ENCODE peak calls at places on chromosomes 2 and 18, in ten cellular contexts. W is mesendoderm; X is HEK293T; O is nephron progenitor cell; V is left cardiac atrium; Q is stromal cell of bone marrow; C is stimulated activated naive B cell treated with anti-CD40 and anti-IgM and Interleukin-4, amounts not matched to agents 10 μg/mL and 1 μg/mL and 100 μg/mL, for 72 hours; K is SK-N-SH; Y is lung microvascular endothelial cell; R is NCI-H1417. U is an unnamed sample.

GRCh38 chr2:239858179-239858578 is 167.0 kb downstream of the NDUFA10 start:
- DNase-seq in W (no peak), X (no peak), O (no peak), V (no peak), Q (no peak), C (no peak), K (no peak), Y (peak), R (peak), U (no peak)

GRCh38 chr2:10787176-10787968 is 25.2 kb downstream of the PDIA6 start:
- DNase-seq in W (peak), X (no peak), O (peak), V (no peak), Q (no peak), C (no peak), K (peak), Y (peak), R (no peak), U (no peak)

GRCh38 chr2:97765933-97766332 is 52.6 kb downstream of the ZAP70 start:
- DNase-seq in W (no peak), X (no peak), O (no peak), V (no peak), Q (no peak), C (no peak), K (no peak), Y (no peak), R (no peak), U (no peak)

GRCh38 chr2:192345287-192345686 is 150.6 kb upstream of the TMEFF2 start:
- DNase-seq in W (no peak), X (no peak), O (no peak), V (no peak), Q (no peak), C (no peak), K (no peak), Y (no peak), R (no peak), U (no peak)

GRCh38 chr2:195533771-195534642 is 123.0 kb upstream of the SLC39A10 start:
- DNase-seq in W (peak), X (no peak), O (no peak), V (peak), Q (peak), C (peak), K (no peak), Y (no peak), R (no peak), U (peak)

GRCh38 chr2:26925100-26925791 is 45.2 kb upstream of the MAPRE3 start:
- DNase-seq in W (peak), X (no peak), O (no peak), V (no peak), Q (no peak), C (no peak), K (no peak), Y (no peak), R (no peak), U (peak)

GRCh38 chr2:169933124-169933711 is 106.0 kb downstream of the UBR3 start:
- DNase-seq in W (peak), X (peak), O (no peak), V (no peak), Q (peak), C (no peak), K (peak), Y (peak), R (no peak), U (peak)

GRCh38 chr2:109109342-109109741 is 19.7 kb upstream of the SH3RF3 start:
- DNase-seq in W (no peak), X (no peak), O (no peak), V (no peak), Q (no peak), C (no peak), K (peak), Y (no peak), R (no peak), U (no peak)

GRCh38 chr2:7621018-7621814 is 704.0 kb downstream of the RNF144A start:
- DNase-seq in W (no peak), X (no peak), O (no peak), V (no peak), Q (no peak), C (no peak), K (no peak), Y (no peak), R (no peak), U (no peak)

GRCh38 chr2:173151671-173152398 is 76.2 kb downstream of the MAP3K20 start:
- DNase-seq in W (no peak), X (no peak), O (no peak), V (no peak), Q (no peak), C (no peak), K (no peak), Y (peak), R (no peak), U (peak)

GRCh38 chr2:45612265-45612664 is 1.2 kb upstream of the SRBD1 start:
- DNase-seq in W (peak), X (no peak), O (peak), V (no peak), Q (no peak), C (no peak), K (no peak), Y (no peak), R (no peak), U (no peak)

GRCh38 chr2:156322681-156323211 is 9.8 kb downstream of the NR4A2 start:
- DNase-seq in W (peak), X (no peak), O (no peak), V (no peak), Q (no peak), C (no peak), K (no peak), Y (no peak), R (no peak), U (no peak)

GRCh38 chr2:189657867-189658266 is 3.4 kb upstream of the ASNSD1 start:
- DNase-seq in W (peak), X (no peak), O (no peak), V (peak), Q (no peak), C (no peak), K (no peak), Y (no peak), R (no peak), U (no peak)

GRCh38 chr2:67015681-67016080 is 381.5 kb upstream of the ETAA1 start:
- DNase-seq in W (no peak), X (no peak), O (no peak), V (no peak), Q (no peak), C (no peak), K (no peak), Y (no peak), R (no peak), U (no peak)

GRCh38 chr2:106885326-106885725 is 641 bp downstream of the ST6GAL2 start:
- DNase-seq in W (peak), X (no peak), O (no peak), V (no peak), Q (no peak), C (no peak), K (peak), Y (no peak), R (no peak), U (no peak)

GRCh38 chr2:65576861-65577601 is 144.6 kb upstream of the SPRED2 start:
- DNase-seq in W (peak), X (no peak), O (no peak), V (no peak), Q (peak), C (no peak), K (no peak), Y (peak), R (no peak), U (peak)

GRCh38 chr2:128736046-128736688 is 417.5 kb upstream of the HS6ST1 start:
- DNase-seq in W (no peak), X (no peak), O (no peak), V (no peak), Q (no peak), C (no peak), K (peak), Y (no peak), R (no peak), U (no peak)

GRCh38 chr18:31148580-31148979 is 14.1 kb downstream of the DSC1 start:
- DNase-seq in W (no peak), X (no peak), O (no peak), V (no peak), Q (no peak), C (no peak), K (no peak), Y (no peak), R (no peak), U (no peak)

GRCh38 chr2:177726853-177727465 is 334.4 kb downstream of the AGPS start:
- DNase-seq in W (no peak), X (no peak), O (no peak), V (no peak), Q (no peak), C (no peak), K (no peak), Y (no peak), R (no peak), U (no peak)

GRCh38 chr2:40289771-40290404 is 162.0 kb downstream of the SLC8A1 start:
- DNase-seq in W (no peak), X (no peak), O (no peak), V (no peak), Q (no peak), C (no peak), K (no peak), Y (peak), R (no peak), U (no peak)

GRCh38 chr2:216909541-216910175 is 49.8 kb upstream of the TNP1 start:
- DNase-seq in W (no peak), X (no peak), O (no peak), V (no peak), Q (no peak), C (no peak), K (no peak), Y (peak), R (no peak), U (no peak)